ENCODE peak calls at places on chromosomes 11 and 22, in five cellular contexts. One of them, this sample, is unnamed.

GRCh38 chr11:2534131-2534956 is 89.5 kb downstream of the KCNQ1 start:
- DNase-seq in RPMI8226: no peak
- DNase-seq in AG10803: no peak
- DNase-seq in WTC11: no peak
- DNase-seq in stimulated activated CD4-positive, alpha-beta T cell treated with anti-CD3 and anti-CD28 coated beads, Interleukin-1b, Interleukin-23, amount 100 ng/mL, for 24 hours: no peak
- DNase-seq in this sample: no peak

GRCh38 chr11:119363081-119363861 is 16.8 kb upstream of the MFRP start:
- DNase-seq in RPMI8226: no peak
- DNase-seq in stimulated activated CD4-positive, alpha-beta T cell treated with anti-CD3 and anti-CD28 coated beads, Interleukin-1b, Interleukin-23, amount 100 ng/mL, for 24 hours: no peak
- DNase-seq in AG10803: no peak
- DNase-seq in WTC11: no peak
- DNase-seq in this sample: no peak

GRCh38 chr22:43474161-43475101 is 62.6 kb downstream of the MPPED1 start:
- DNase-seq in AG10803: no peak
- DNase-seq in WTC11: no peak
- DNase-seq in stimulated activated CD4-positive, alpha-beta T cell treated with anti-CD3 and anti-CD28 coated beads, Interleukin-1b, Interleukin-23, amount 100 ng/mL, for 24 hours: no peak
- DNase-seq in RPMI8226: no peak
- DNase-seq in this sample: no peak

GRCh38 chr22:33472462-33473344 is 414.5 kb upstream of the SYN3 start:
- DNase-seq in WTC11: no peak
- DNase-seq in RPMI8226: peak
- DNase-seq in AG10803: peak
- DNase-seq in stimulated activated CD4-positive, alpha-beta T cell treated with anti-CD3 and anti-CD28 coated beads, Interleukin-1b, Interleukin-23, amount 100 ng/mL, for 24 hours: no peak
- DNase-seq in this sample: no peak

GRCh38 chr11:17494019-17494418 is 17.4 kb upstream of the ABCC8 start:
- DNase-seq in WTC11: no peak
- DNase-seq in stimulated activated CD4-positive, alpha-beta T cell treated with anti-CD3 and anti-CD28 coated beads, Interleukin-1b, Interleukin-23, amount 100 ng/mL, for 24 hours: no peak
- DNase-seq in RPMI8226: no peak
- DNase-seq in AG10803: no peak
- DNase-seq in this sample: no peak

GRCh38 chr11:61171907-61172306 is 10.7 kb upstream of the VPS37C start:
- DNase-seq in RPMI8226: no peak
- DNase-seq in stimulated activated CD4-positive, alpha-beta T cell treated with anti-CD3 and anti-CD28 coated beads, Interleukin-1b, Interleukin-23, amount 100 ng/mL, for 24 hours: no peak
- DNase-seq in WTC11: no peak
- DNase-seq in AG10803: no peak
- DNase-seq in this sample: no peak

GRCh38 chr22:19852177-19852781 is 2.4 kb downstream of the GNB1L start:
- DNase-seq in AG10803: no peak
- DNase-seq in WTC11: no peak
- DNase-seq in RPMI8226: no peak
- DNase-seq in stimulated activated CD4-positive, alpha-beta T cell treated with anti-CD3 and anti-CD28 coated beads, Interleukin-1b, Interleukin-23, amount 100 ng/mL, for 24 hours: no peak
- DNase-seq in this sample: no peak

GRCh38 chr11:33207408-33207985 is 46.2 kb upstream of the CSTF3 start:
- DNase-seq in RPMI8226: no peak
- DNase-seq in WTC11: no peak
- DNase-seq in stimulated activated CD4-positive, alpha-beta T cell treated with anti-CD3 and anti-CD28 coated beads, Interleukin-1b, Interleukin-23, amount 100 ng/mL, for 24 hours: no peak
- DNase-seq in AG10803: no peak
- DNase-seq in this sample: peak

GRCh38 chr11:704799-705645 is 1.0 kb upstream of the EPS8L2 start:
- DNase-seq in AG10803: no peak
- DNase-seq in WTC11: no peak
- DNase-seq in RPMI8226: no peak
- DNase-seq in stimulated activated CD4-positive, alpha-beta T cell treated with anti-CD3 and anti-CD28 coated beads, Interleukin-1b, Interleukin-23, amount 100 ng/mL, for 24 hours: no peak
- DNase-seq in this sample: no peak

GRCh38 chr11:122888162-122888561 is 5.6 kb downstream of the JHY start:
- DNase-seq in RPMI8226: no peak
- DNase-seq in AG10803: no peak
- DNase-seq in stimulated activated CD4-positive, alpha-beta T cell treated with anti-CD3 and anti-CD28 coated beads, Interleukin-1b, Interleukin-23, amount 100 ng/mL, for 24 hours: no peak
- DNase-seq in WTC11: no peak
- DNase-seq in this sample: no peak

GRCh38 chr11:34146866-34147265 is 41.4 kb downstream of the NAT10 start:
- DNase-seq in stimulated activated CD4-positive, alpha-beta T cell treated with anti-CD3 and anti-CD28 coated beads, Interleukin-1b, Interleukin-23, amount 100 ng/mL, for 24 hours: no peak
- DNase-seq in WTC11: no peak
- DNase-seq in RPMI8226: no peak
- DNase-seq in AG10803: no peak
- DNase-seq in this sample: no peak

GRCh38 chr22:29116397-29117123 is 43.7 kb downstream of the KREMEN1 start:
- DNase-seq in stimulated activated CD4-positive, alpha-beta T cell treated with anti-CD3 and anti-CD28 coated beads, Interleukin-1b, Interleukin-23, amount 100 ng/mL, for 24 hours: no peak
- DNase-seq in RPMI8226: no peak
- DNase-seq in WTC11: no peak
- DNase-seq in AG10803: no peak
- DNase-seq in this sample: no peak

GRCh38 chr22:26671317-26672059 is 14.1 kb downstream of the MIAT start:
- DNase-seq in RPMI8226: no peak
- DNase-seq in WTC11: no peak
- DNase-seq in stimulated activated CD4-positive, alpha-beta T cell treated with anti-CD3 and anti-CD28 coated beads, Interleukin-1b, Interleukin-23, amount 100 ng/mL, for 24 hours: peak
- DNase-seq in AG10803: no peak
- DNase-seq in this sample: no peak

GRCh38 chr11:94309757-94310156 is 5.4 kb downstream of the IZUMO1R start:
- DNase-seq in WTC11: no peak
- DNase-seq in stimulated activated CD4-positive, alpha-beta T cell treated with anti-CD3 and anti-CD28 coated beads, Interleukin-1b, Interleukin-23, amount 100 ng/mL, for 24 hours: no peak
- DNase-seq in AG10803: no peak
- DNase-seq in RPMI8226: no peak
- DNase-seq in this sample: no peak

GRCh38 chr11:128764617-128765095 is 70.8 kb downstream of the FLI1 start:
- DNase-seq in WTC11: no peak
- DNase-seq in AG10803: no peak
- DNase-seq in RPMI8226: no peak
- DNase-seq in stimulated activated CD4-positive, alpha-beta T cell treated with anti-CD3 and anti-CD28 coated beads, Interleukin-1b, Interleukin-23, amount 100 ng/mL, for 24 hours: no peak
- DNase-seq in this sample: no peak

GRCh38 chr11:61472282-61472681 is 36.3 kb upstream of the LRRC10B start:
- DNase-seq in AG10803: peak
- DNase-seq in stimulated activated CD4-positive, alpha-beta T cell treated with anti-CD3 and anti-CD28 coated beads, Interleukin-1b, Interleukin-23, amount 100 ng/mL, for 24 hours: no peak
- DNase-seq in RPMI8226: no peak
- DNase-seq in WTC11: no peak
- DNase-seq in this sample: no peak

GRCh38 chr11:82356316-82356715 is 377.3 kb downstream of the FAM181B start:
- DNase-seq in RPMI8226: no peak
- DNase-seq in stimulated activated CD4-positive, alpha-beta T cell treated with anti-CD3 and anti-CD28 coated beads, Interleukin-1b, Interleukin-23, amount 100 ng/mL, for 24 hours: no peak
- DNase-seq in WTC11: no peak
- DNase-seq in AG10803: no peak
- DNase-seq in this sample: no peak

GRCh38 chr11:130243816-130244215 is 70.9 kb downstream of the ZBTB44 start:
- DNase-seq in stimulated activated CD4-positive, alpha-beta T cell treated with anti-CD3 and anti-CD28 coated beads, Interleukin-1b, Interleukin-23, amount 100 ng/mL, for 24 hours: no peak
- DNase-seq in AG10803: no peak
- DNase-seq in RPMI8226: peak
- DNase-seq in WTC11: no peak
- DNase-seq in this sample: no peak

GRCh38 chr22:46107089-46107664 is 43.1 kb upstream of the PPARA start:
- DNase-seq in AG10803: no peak
- DNase-seq in stimulated activated CD4-positive, alpha-beta T cell treated with anti-CD3 and anti-CD28 coated beads, Interleukin-1b, Interleukin-23, amount 100 ng/mL, for 24 hours: no peak
- DNase-seq in RPMI8226: no peak
- DNase-seq in WTC11: no peak
- DNase-seq in this sample: no peak

GRCh38 chr22:45450931-45451651 is 37.6 kb downstream of the RIBC2 start:
- DNase-seq in AG10803: peak
- DNase-seq in WTC11: no peak
- DNase-seq in RPMI8226: no peak
- DNase-seq in stimulated activated CD4-positive, alpha-beta T cell treated with anti-CD3 and anti-CD28 coated beads, Interleukin-1b, Interleukin-23, amount 100 ng/mL, for 24 hours: no peak
- DNase-seq in this sample: no peak

GRCh38 chr11:124274000-124274399 is 17.8 kb downstream of the OR8G5 start:
- DNase-seq in stimulated activated CD4-positive, alpha-beta T cell treated with anti-CD3 and anti-CD28 coated beads, Interleukin-1b, Interleukin-23, amount 100 ng/mL, for 24 hours: no peak
- DNase-seq in RPMI8226: no peak
- DNase-seq in AG10803: no peak
- DNase-seq in WTC11: no peak
- DNase-seq in this sample: no peak

GRCh38 chr22:28034760-28035401 is 115.8 kb upstream of the PITPNB start:
- DNase-seq in RPMI8226: no peak
- DNase-seq in AG10803: peak
- DNase-seq in WTC11: no peak
- DNase-seq in stimulated activated CD4-positive, alpha-beta T cell treated with anti-CD3 and anti-CD28 coated beads, Interleukin-1b, Interleukin-23, amount 100 ng/mL, for 24 hours: no peak
- DNase-seq in this sample: no peak

GRCh38 chr11:12824281-12825041 is 150.2 kb downstream of the TEAD1 start:
- DNase-seq in AG10803: no peak
- DNase-seq in stimulated activated CD4-positive, alpha-beta T cell treated with anti-CD3 and anti-CD28 coated beads, Interleukin-1b, Interleukin-23, amount 100 ng/mL, for 24 hours: no peak
- DNase-seq in RPMI8226: no peak
- DNase-seq in WTC11: no peak
- DNase-seq in this sample: no peak

GRCh38 chr22:42636506-42636905 is 3.9 kb downstream of the ATP5MGL start:
- DNase-seq in WTC11: no peak
- DNase-seq in RPMI8226: no peak
- DNase-seq in stimulated activated CD4-positive, alpha-beta T cell treated with anti-CD3 and anti-CD28 coated beads, Interleukin-1b, Interleukin-23, amount 100 ng/mL, for 24 hours: no peak
- DNase-seq in AG10803: no peak
- DNase-seq in this sample: no peak

GRCh38 chr11:79018371-79018849 is 422.4 kb downstream of the TENM4 start:
- DNase-seq in RPMI8226: no peak
- DNase-seq in AG10803: peak
- DNase-seq in stimulated activated CD4-positive, alpha-beta T cell treated with anti-CD3 and anti-CD28 coated beads, Interleukin-1b, Interleukin-23, amount 100 ng/mL, for 24 hours: no peak
- DNase-seq in WTC11: no peak
- DNase-seq in this sample: no peak

GRCh38 chr22:25843660-25844275 is 101.8 kb downstream of the MYO18B start:
- DNase-seq in RPMI8226: no peak
- DNase-seq in WTC11: no peak
- DNase-seq in stimulated activated CD4-positive, alpha-beta T cell treated with anti-CD3 and anti-CD28 coated beads, Interleukin-1b, Interleukin-23, amount 100 ng/mL, for 24 hours: no peak
- DNase-seq in AG10803: no peak
- DNase-seq in this sample: no peak

GRCh38 chr11:130979386-130979972 is 63.2 kb upstream of the SNX19 start:
- DNase-seq in AG10803: peak
- DNase-seq in stimulated activated CD4-positive, alpha-beta T cell treated with anti-CD3 and anti-CD28 coated beads, Interleukin-1b, Interleukin-23, amount 100 ng/mL, for 24 hours: no peak
- DNase-seq in WTC11: no peak
- DNase-seq in RPMI8226: no peak
- DNase-seq in this sample: peak

GRCh38 chr11:64619811-64620285 is 28.8 kb downstream of the SLC22A12 start:
- DNase-seq in stimulated activated CD4-positive, alpha-beta T cell treated with anti-CD3 and anti-CD28 coated beads, Interleukin-1b, Interleukin-23, amount 100 ng/mL, for 24 hours: no peak
- DNase-seq in RPMI8226: peak
- DNase-seq in WTC11: peak
- DNase-seq in AG10803: peak
- DNase-seq in this sample: no peak

GRCh38 chr11:47946682-47947575 is 33.4 kb upstream of the PTPRJ start:
- DNase-seq in RPMI8226: peak
- DNase-seq in AG10803: peak
- DNase-seq in WTC11: no peak
- DNase-seq in stimulated activated CD4-positive, alpha-beta T cell treated with anti-CD3 and anti-CD28 coated beads, Interleukin-1b, Interleukin-23, amount 100 ng/mL, for 24 hours: no peak
- DNase-seq in this sample: no peak

GRCh38 chr11:109077340-109077927 is 344.6 kb upstream of the C11orf87 start:
- DNase-seq in WTC11: no peak
- DNase-seq in stimulated activated CD4-positive, alpha-beta T cell treated with anti-CD3 and anti-CD28 coated beads, Interleukin-1b, Interleukin-23, amount 100 ng/mL, for 24 hours: no peak
- DNase-seq in RPMI8226: peak
- DNase-seq in AG10803: no peak
- DNase-seq in this sample: no peak

GRCh38 chr11:15730617-15731385 is 616.1 kb downstream of the INSC start:
- DNase-seq in stimulated activated CD4-positive, alpha-beta T cell treated with anti-CD3 and anti-CD28 coated beads, Interleukin-1b, Interleukin-23, amount 100 ng/mL, for 24 hours: no peak
- DNase-seq in RPMI8226: no peak
- DNase-seq in WTC11: no peak
- DNase-seq in AG10803: no peak
- DNase-seq in this sample: no peak

GRCh38 chr22:36234919-36235318 is 4.4 kb downstream of the APOL2 start:
- DNase-seq in WTC11: no peak
- DNase-seq in stimulated activated CD4-positive, alpha-beta T cell treated with anti-CD3 and anti-CD28 coated beads, Interleukin-1b, Interleukin-23, amount 100 ng/mL, for 24 hours: no peak
- DNase-seq in RPMI8226: peak
- DNase-seq in AG10803: no peak
- DNase-seq in this sample: no peak

GRCh38 chr11:7498193-7498592 is 12.9 kb downstream of the OLFML1 start:
- DNase-seq in WTC11: no peak
- DNase-seq in AG10803: no peak
- DNase-seq in stimulated activated CD4-positive, alpha-beta T cell treated with anti-CD3 and anti-CD28 coated beads, Interleukin-1b, Interleukin-23, amount 100 ng/mL, for 24 hours: no peak
- DNase-seq in RPMI8226: no peak
- DNase-seq in this sample: no peak

GRCh38 chr11:119572481-119573424 is 149.8 kb upstream of the THY1 start:
- DNase-seq in WTC11: peak
- DNase-seq in AG10803: no peak
- DNase-seq in stimulated activated CD4-positive, alpha-beta T cell treated with anti-CD3 and anti-CD28 coated beads, Interleukin-1b, Interleukin-23, amount 100 ng/mL, for 24 hours: no peak
- DNase-seq in RPMI8226: no peak
- DNase-seq in this sample: no peak

GRCh38 chr11:556175-556699 is 4.3 kb downstream of the LMNTD2 start:
- DNase-seq in AG10803: no peak
- DNase-seq in WTC11: no peak
- DNase-seq in stimulated activated CD4-positive, alpha-beta T cell treated with anti-CD3 and anti-CD28 coated beads, Interleukin-1b, Interleukin-23, amount 100 ng/mL, for 24 hours: no peak
- DNase-seq in RPMI8226: peak
- DNase-seq in this sample: no peak

GRCh38 chr11:64028398-64029115 is 7.2 kb upstream of the FLRT1 start:
- DNase-seq in RPMI8226: no peak
- DNase-seq in stimulated activated CD4-positive, alpha-beta T cell treated with anti-CD3 and anti-CD28 coated beads, Interleukin-1b, Interleukin-23, amount 100 ng/mL, for 24 hours: no peak
- DNase-seq in WTC11: peak
- DNase-seq in AG10803: no peak
- DNase-seq in this sample: peak

GRCh38 chr11:106224172-106224571 is 146.7 kb downstream of the AASDHPPT start:
- DNase-seq in stimulated activated CD4-positive, alpha-beta T cell treated with anti-CD3 and anti-CD28 coated beads, Interleukin-1b, Interleukin-23, amount 100 ng/mL, for 24 hours: no peak
- DNase-seq in RPMI8226: no peak
- DNase-seq in WTC11: no peak
- DNase-seq in AG10803: no peak
- DNase-seq in this sample: no peak

GRCh38 chr11:73154178-73154577 is 12.1 kb upstream of the FCHSD2 start:
- DNase-seq in AG10803: no peak
- DNase-seq in RPMI8226: peak
- DNase-seq in WTC11: no peak
- DNase-seq in stimulated activated CD4-positive, alpha-beta T cell treated with anti-CD3 and anti-CD28 coated beads, Interleukin-1b, Interleukin-23, amount 100 ng/mL, for 24 hours: no peak
- DNase-seq in this sample: no peak

GRCh38 chr11:67545280-67545679 is 22.0 kb upstream of the CABP2 start:
- DNase-seq in AG10803: no peak
- DNase-seq in stimulated activated CD4-positive, alpha-beta T cell treated with anti-CD3 and anti-CD28 coated beads, Interleukin-1b, Interleukin-23, amount 100 ng/mL, for 24 hours: no peak
- DNase-seq in RPMI8226: no peak
- DNase-seq in WTC11: peak
- DNase-seq in this sample: no peak

GRCh38 chr11:102226702-102227101 is 90.6 kb upstream of the BIRC3 start:
- DNase-seq in stimulated activated CD4-positive, alpha-beta T cell treated with anti-CD3 and anti-CD28 coated beads, Interleukin-1b, Interleukin-23, amount 100 ng/mL, for 24 hours: no peak
- DNase-seq in AG10803: peak
- DNase-seq in WTC11: no peak
- DNase-seq in RPMI8226: no peak
- DNase-seq in this sample: no peak

This sample was measured in endothelial cell.